ENCODE peak calls at places on chromosomes 4 and X, in four cellular contexts. K is neural crest cell, O is OCI-LY7, T is HFF-Myc. W is an unnamed sample.

GRCh38 chr4:107380836-107381438 is 339.1 kb downstream of the PAPSS1 start:
- DNase-seq in K (no peak), O (no peak), T (no peak), W (no peak)

GRCh38 chr4:60817609-60818008 is 382.5 kb upstream of the ADGRL3 start:
- DNase-seq in K (no peak), O (no peak), T (no peak), W (no peak)

GRCh38 chrX:120358687-120359086 is 3.2 kb upstream of the ATP1B4 start:
- DNase-seq in K (no peak), O (no peak), T (no peak), W (no peak)

GRCh38 chrX:47191331-47191730 is 2.3 kb upstream of the UBA1 start:
- DNase-seq in K (peak), O (peak), T (no peak), W (no peak)

GRCh38 chr4:66430856-66431255 is 760.6 kb upstream of the EPHA5 start:
- DNase-seq in K (no peak), O (no peak), T (no peak), W (no peak)

GRCh38 chr4:79249879-79250503 is 75.9 kb downstream of the NAA11 start:
- DNase-seq in K (no peak), O (no peak), T (no peak), W (no peak)

GRCh38 chrX:115592997-115593734 is 32.2 kb downstream of the PLS3 start:
- DNase-seq in K (no peak), O (no peak), T (no peak), W (no peak)

GRCh38 chrX:9148626-9149385 is 114.9 kb upstream of the FAM9B start:
- DNase-seq in K (no peak), O (no peak), T (no peak), W (no peak)

GRCh38 chr4:107213880-107214279 is 177.8 kb upstream of the DKK2 start:
- DNase-seq in K (no peak), O (no peak), T (no peak), W (no peak)

GRCh38 chr4:41750158-41750623 is 1.7 kb upstream of the PHOX2B start:
- DNase-seq in K (no peak), O (no peak), T (no peak), W (peak)

GRCh38 chr4:153513596-153513995 is 47.4 kb downstream of the TMEM131L start:
- DNase-seq in K (no peak), O (no peak), T (no peak), W (no peak)

GRCh38 chr4:110198472-110199419 is at the start of gene ELOVL6:
- DNase-seq in K (peak), O (peak), T (peak), W (peak)

GRCh38 chr4:65437102-65437501 is 233.2 kb downstream of the EPHA5 start:
- DNase-seq in K (no peak), O (no peak), T (no peak), W (no peak)

GRCh38 chr4:185134176-185134869 is 8.7 kb upstream of the SLC25A4 start:
- DNase-seq in K (no peak), O (peak), T (no peak), W (peak)

GRCh38 chr4:185123479-185123878 is 19.6 kb upstream of the SLC25A4 start:
- DNase-seq in K (no peak), O (no peak), T (no peak), W (no peak)

GRCh38 chr4:185127021-185127925 is 15.8 kb upstream of the SLC25A4 start:
- DNase-seq in K (no peak), O (no peak), T (no peak), W (peak)

GRCh38 chr4:185122681-185123345 is 20.3 kb upstream of the SLC25A4 start:
- DNase-seq in K (no peak), O (no peak), T (no peak), W (peak)

DNA sequence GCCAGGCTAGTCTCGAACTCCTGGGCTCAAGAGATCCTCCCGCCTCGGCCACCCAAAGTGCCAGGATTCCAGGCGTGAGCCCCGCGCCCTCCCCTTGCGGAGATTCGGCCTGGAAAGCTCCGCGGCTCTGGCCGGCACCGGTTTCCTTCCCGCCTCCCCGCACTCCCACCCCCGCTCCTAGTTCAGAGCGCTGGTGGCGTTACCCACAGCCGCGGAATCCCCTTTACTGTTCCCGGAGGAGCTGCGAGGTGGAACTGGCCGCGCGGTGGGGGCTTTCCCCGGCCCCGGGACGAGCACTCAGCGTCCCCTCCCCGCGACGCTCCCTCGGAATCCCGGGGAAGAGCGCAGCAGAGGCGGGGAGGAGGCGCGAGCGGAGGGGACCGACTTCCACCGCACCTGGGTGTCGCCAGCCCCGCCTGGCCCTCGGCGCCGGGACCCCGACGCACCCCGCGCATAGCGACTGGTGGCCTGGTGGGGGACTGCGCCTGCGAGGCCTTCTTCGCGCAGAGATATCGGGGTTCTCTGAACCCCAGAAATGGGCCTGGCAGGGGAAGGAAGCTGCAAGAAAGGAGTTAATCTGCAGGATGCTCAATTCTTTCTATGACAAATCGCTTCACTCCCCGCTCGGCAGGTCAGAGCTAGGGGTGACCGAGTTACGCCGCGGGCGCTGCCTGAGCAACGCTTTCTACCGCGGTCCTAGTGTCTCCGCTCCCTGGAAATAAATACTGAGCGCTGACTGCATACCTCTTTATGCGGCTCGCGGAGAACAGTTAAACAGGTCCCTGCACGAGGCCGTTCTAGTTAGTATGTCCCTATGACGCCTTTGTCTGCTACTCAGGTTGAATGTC is 14.6 kb upstream of the SLC25A4 start:
- DNase-seq in K (no peak), O (no peak), T (no peak), W (peak)
- TF ChIP-seq CTCF in K (peak), O (no peak), T (no peak), W (no peak)

DNA sequence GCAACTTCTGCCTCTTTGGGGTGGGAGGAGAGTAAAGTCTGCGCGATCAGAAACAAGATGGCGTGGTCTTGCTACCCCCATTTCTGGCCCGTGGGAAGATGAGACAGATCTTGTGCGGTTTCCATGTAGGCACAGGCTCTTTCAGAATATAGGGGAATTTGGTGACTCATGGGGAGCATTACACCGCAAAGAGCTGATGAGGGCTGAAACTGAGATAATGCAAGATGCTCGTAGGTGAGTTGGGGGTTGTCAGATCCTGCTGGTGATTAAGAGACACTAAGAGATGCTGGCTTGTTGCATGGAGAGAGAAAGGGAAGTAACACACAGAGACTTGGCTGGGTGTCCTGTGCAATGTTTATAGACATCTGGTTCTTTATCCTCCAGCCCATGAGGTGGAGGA is 1.5 kb downstream of the EVC start:
- DNase-seq in K (no peak), O (no peak), T (peak), W (peak)
- TF ChIP-seq CTCF in K (no peak), O (no peak), T (no peak), W (no peak)

GRCh38 chr4:25873632-25874129 is 10.9 kb upstream of the SEL1L3 start:
- DNase-seq in K (no peak), O (no peak), T (no peak), W (no peak)

GRCh38 chr4:25874641-25875040 is 11.9 kb upstream of the SEL1L3 start:
- DNase-seq in K (no peak), O (peak), T (no peak), W (no peak)

GRCh38 chr4:25875281-25875745 is 12.5 kb upstream of the SEL1L3 start:
- DNase-seq in K (no peak), O (peak), T (no peak), W (no peak)

GRCh38 chr4:25870081-25870480 is 7.3 kb upstream of the SEL1L3 start:
- DNase-seq in K (no peak), O (peak), T (no peak), W (no peak)

GRCh38 chr4:25872851-25873631 is 10.3 kb upstream of the SEL1L3 start:
- DNase-seq in K (no peak), O (peak), T (no peak), W (no peak)
- TF ChIP-seq CTCF in K (no peak), O (no peak), T (no peak), W (no peak)

GRCh38 chr4:143085224-143085623 is 99.5 kb upstream of the USP38 start:
- DNase-seq in K (no peak), O (no peak), T (no peak), W (no peak)
- TF ChIP-seq CTCF in K (peak), O (peak), T (no peak), W (no peak)

DNA sequence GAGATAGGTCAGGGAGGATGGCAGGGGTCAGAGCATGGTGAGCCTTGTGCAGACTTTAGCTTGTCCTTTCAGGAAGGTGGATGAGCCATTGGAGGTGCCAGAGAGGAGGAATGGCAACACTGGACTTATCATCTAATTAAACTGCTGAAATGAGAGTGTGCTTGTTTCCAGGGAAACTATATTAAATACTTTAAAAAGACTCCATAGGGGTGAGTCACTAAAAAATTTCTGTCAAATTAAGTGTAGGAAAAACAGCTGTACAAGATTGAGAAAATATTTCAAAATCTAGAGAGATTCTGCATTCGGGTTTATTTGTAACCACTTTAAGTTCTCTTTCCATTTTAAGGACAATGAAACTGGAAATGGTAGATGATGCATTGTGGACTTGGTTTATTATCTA is 11.4 kb downstream of the FRAS1 start:
- DNase-seq in K (no peak), O (no peak), T (no peak), W (no peak)
- TF ChIP-seq CTCF in K (no peak), O (no peak), T (no peak), W (no peak)

GRCh38 chr4:48905363-48906015 is 1.1 kb downstream of the OCIAD2 start:
- DNase-seq in K (no peak), O (no peak), T (no peak), W (no peak)
- TF ChIP-seq CTCF in K (peak), O (peak), T (no peak), W (no peak)

GRCh38 chrX:10168226-10168625 is 11.5 kb downstream of the CLCN4 start:
- DNase-seq in K (no peak), O (no peak), T (no peak), W (no peak)

GRCh38 chrX:10165580-10166247 is 8.9 kb downstream of the CLCN4 start:
- DNase-seq in K (no peak), O (no peak), T (no peak), W (no peak)

GRCh38 chrX:10166248-10166716 is 9.5 kb downstream of the CLCN4 start:
- DNase-seq in K (no peak), O (no peak), T (no peak), W (no peak)

GRCh38 chrX:10167573-10167972 is 10.8 kb downstream of the CLCN4 start:
- DNase-seq in K (no peak), O (no peak), T (no peak), W (no peak)

GRCh38 chrX:10166731-10167149 is 10.0 kb downstream of the CLCN4 start:
- DNase-seq in K (no peak), O (peak), T (no peak), W (no peak)
- TF ChIP-seq CTCF in K (no peak), O (no peak), T (no peak), W (no peak)

DNA sequence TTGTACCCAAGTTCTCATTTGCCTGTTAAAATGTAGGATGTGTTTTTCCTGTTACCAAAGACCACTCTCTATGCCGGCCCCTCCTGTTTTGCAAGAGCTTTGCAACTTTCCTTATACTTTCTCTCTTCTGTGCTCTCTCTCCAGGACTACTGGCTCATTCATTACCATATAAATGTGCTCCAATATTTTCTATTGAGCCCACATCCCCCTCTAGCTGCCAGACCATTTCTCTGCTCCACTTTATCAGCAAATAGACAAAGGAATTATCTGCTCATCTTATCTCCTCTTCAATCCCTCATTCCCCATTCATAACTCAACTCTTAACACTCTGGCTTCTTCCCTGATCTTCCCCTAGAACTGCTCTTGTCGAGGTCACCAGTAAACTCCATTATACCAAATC is 33.6 kb downstream of the RPGR start:
- DNase-seq in K (no peak), O (no peak), T (no peak), W (no peak)
- TF ChIP-seq CTCF in K (no peak), O (no peak), T (no peak), W (no peak)

GRCh38 chr4:6709230-6710114 is at the start of gene MRFAP1L1:
- DNase-seq in K (peak), O (peak), T (peak), W (peak)
- TF ChIP-seq CTCF in K (peak), O (peak), T (no peak), W (no peak)

DNA sequence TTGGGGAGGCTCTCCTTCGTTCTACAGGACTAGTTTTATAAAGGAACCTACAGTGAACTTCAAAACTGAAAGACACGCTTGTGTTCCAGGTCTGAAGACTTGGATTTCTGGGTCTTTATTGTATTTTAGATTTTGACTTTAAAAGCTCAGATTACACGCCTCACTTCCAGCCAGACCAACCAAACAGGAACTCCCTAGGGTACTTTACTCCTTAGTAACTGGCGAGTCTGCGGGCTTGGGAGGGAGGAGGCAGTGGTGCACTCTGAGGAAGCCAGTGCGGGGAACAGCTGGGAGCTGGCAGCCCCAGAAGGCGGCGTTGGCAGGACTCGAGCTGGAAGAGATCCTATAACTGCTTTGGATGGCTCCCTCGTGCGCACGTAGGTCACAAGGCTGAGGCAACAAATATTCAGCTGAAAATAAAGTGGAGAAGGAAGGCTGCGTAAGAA is 388 bp upstream of the PHKA1 start:
- DNase-seq in K (peak), O (no peak), T (no peak), W (peak)
- TF ChIP-seq CTCF in K (no peak), O (no peak), T (no peak), W (no peak)

W was measured in GM13977.